ENCODE peak calls at places on chromosome 3, in four cellular contexts. Y is AG04450, O is mesothelial cell of epicardium, P is omental fat pad. C is an unnamed sample.
A peak's percentile ranks its signal among the peaks of the same experiment; 100 is the strongest.

GRCh38 chr3:180974286-180974685 is 15.2 kb downstream of the DNAJC19 start:
- DNase-seq in Y (no peak), O (no peak), P (no peak), C (no peak)

GRCh38 chr3:55579499-55579898 is 92.4 kb upstream of the WNT5A start:
- DNase-seq in Y (peak; percentile 59), O (no peak), P (no peak), C (no peak)

GRCh38 chr3:172557515-172558220 is 34.4 kb upstream of the TNFSF10 start:
- DNase-seq in Y (no peak), O (no peak), P (no peak), C (peak; percentile 48)

GRCh38 chr3:56782215-56782614 is 19.5 kb downstream of the ARHGEF3 start:
- DNase-seq in Y (no peak), O (no peak), P (no peak), C (no peak)

GRCh38 chr3:127738192-127738840 is 65.6 kb downstream of the ABTB1 start:
- DNase-seq in Y (no peak), O (no peak), P (no peak), C (no peak)

GRCh38 chr3:129503387-129504010 is 24.9 kb upstream of the RHO start:
- DNase-seq in Y (no peak), O (no peak), P (no peak), C (no peak)

GRCh38 chr3:154864947-154865346 is 215.2 kb upstream of the MME start:
- DNase-seq in Y (no peak), O (no peak), P (no peak), C (peak; percentile 30)

GRCh38 chr3:46449755-46450552 is 14.8 kb downstream of the LTF start:
- DNase-seq in Y (no peak), O (no peak), P (no peak), C (no peak)

DNA sequence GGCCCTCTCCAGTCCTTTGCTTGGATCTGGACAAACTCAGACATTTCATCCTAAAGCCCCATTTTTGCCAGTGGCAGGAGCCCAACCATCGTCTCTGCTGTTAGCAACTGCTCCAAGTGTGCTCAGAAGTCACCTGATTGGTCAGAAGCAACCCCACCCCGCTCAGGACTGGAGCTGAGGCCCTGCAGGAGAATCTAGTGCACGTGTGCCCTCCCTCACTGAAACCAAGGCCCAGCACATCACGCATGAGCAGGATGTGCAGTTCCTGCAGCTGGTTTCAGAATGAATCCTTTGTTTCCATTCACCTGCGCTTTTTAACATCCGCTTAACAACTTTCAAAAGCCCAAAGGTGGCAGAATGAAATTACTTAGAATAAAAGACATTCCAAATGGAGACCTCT is 81.2 kb downstream of the SRGAP3 start:
- DNase-seq in Y (no peak), O (no peak), P (no peak), C (no peak)
- TF ChIP-seq CTCF in Y (no peak), O (no peak), P (no peak), C (no peak)

DNA sequence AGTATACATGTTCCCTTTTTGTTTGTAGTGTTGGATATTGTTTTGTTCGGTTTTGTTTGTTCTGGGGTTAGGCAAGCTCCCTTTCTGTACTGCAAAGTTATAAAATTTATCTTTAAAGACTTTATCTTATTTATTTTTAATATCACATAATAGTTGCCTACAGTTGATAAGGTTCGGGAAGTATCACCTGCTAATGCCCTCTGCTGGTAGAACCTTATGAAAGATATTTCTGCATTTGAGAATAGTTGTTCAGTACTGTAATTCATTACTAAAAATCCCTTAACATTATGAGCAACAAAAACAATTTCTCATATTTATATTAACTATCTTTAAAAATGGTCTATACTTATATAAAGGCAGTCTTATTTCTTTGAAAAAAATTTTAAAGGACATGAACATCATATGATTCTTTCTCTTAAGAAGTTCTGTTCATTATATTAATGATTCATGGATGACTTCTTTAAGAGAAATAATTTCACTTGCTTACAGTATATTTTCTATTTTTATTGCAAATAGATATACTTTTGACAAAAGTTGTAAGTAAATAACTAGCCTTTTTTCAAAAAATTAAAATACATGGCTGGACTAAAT is 1126.8 kb downstream of the SI start:
- DNase-seq in Y (no peak), O (no peak), P (no peak), C (no peak)
- TF ChIP-seq CTCF in Y (no peak), O (peak; percentile 53), P (no peak), C (peak; percentile 13)

GRCh38 chr3:44198957-44199269 is 42.8 kb upstream of the TOPAZ1 start:
- DNase-seq in Y (no peak), O (no peak), P (no peak), C (no peak)
- TF ChIP-seq CTCF in Y (no peak), O (no peak), P (no peak), C (no peak)

GRCh38 chr3:177524742-177525141 is 327.5 kb upstream of the TBL1XR1 start:
- DNase-seq in Y (no peak), O (no peak), P (no peak), C (no peak)
- TF ChIP-seq CTCF in Y (no peak), O (no peak), P (no peak), C (no peak)

GRCh38 chr3:133926736-133927542 is 31.3 kb upstream of the RAB6B start:
- DNase-seq in Y (no peak), O (no peak), P (no peak), C (no peak)
- TF ChIP-seq CTCF in Y (peak; percentile 16), O (no peak), P (no peak), C (no peak)

GRCh38 chr3:190532626-190533155 is 18.8 kb downstream of the IL1RAP start:
- DNase-seq in Y (no peak), O (no peak), P (no peak), C (no peak)

GRCh38 chr3:190531406-190531805 is 17.5 kb downstream of the IL1RAP start:
- DNase-seq in Y (no peak), O (no peak), P (no peak), C (no peak)

GRCh38 chr3:190534386-190534785 is 20.5 kb downstream of the IL1RAP start:
- DNase-seq in Y (no peak), O (no peak), P (no peak), C (no peak)

GRCh38 chr3:190534986-190535385 is 21.1 kb downstream of the IL1RAP start:
- DNase-seq in Y (no peak), O (no peak), P (no peak), C (no peak)

DNA sequence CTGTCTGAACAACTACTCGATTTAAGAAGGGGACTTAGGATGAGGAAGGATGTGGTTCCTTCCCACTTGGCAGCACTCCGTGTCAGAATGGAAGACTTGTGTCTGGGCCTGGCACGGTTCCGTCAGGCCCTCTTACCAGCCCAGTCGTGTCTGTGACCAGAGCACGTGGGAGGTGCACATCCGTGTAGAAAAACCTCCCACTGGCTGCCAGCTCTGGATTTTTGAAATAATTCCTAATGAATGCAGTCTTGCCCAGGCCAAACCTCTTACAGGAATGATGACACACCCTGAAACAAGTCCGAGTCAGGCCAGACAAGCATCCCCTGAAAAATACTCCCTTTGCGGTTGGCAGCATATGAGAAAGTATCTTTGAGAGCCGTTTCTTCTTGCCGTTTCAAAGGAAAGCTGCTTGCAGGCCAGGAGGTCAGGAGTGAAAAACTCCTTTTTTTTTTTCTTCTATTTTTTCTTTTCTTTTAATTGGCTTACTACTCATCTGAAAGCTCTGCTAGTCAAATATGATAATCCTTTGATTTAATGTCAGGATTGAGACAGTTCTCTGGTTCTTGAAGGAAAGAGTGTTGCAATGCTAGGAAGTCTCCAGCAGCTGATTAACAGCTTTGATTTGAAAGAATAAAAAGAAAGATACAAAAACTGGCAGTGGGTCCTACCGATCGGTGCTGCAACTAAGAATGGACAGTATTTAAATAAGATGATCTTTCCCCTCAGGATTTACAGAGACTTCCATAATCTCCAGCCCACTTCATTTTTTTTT is 19.8 kb downstream of the IL1RAP start:
- DNase-seq in Y (peak; percentile 78), O (no peak), P (peak; percentile 30), C (peak; percentile 91)
- TF ChIP-seq CTCF in Y (no peak), O (no peak), P (no peak), C (no peak)

DNA sequence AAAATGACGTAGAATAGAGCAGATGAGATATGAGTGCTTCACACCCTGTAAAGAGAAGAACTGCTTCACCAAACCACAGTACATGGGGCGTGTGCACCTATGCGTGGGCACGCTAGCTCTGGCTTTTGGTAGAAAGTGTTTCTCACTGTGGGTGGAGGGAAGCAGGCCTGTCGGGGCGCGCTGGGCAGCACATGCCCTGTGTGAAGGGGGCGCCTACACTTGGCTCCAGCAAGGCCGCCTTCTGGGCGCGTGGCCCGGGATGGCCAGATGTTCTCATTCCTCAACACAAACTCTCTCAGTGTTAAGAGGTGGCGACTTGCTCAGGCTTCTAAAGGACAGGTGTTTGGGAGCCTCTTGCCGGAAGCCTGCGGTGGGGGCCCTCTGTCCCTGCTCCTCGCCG is 90.0 kb downstream of the FBLN2 start:
- DNase-seq in Y (no peak), O (no peak), P (no peak), C (no peak)
- TF ChIP-seq CTCF in Y (no peak), O (no peak), P (no peak), C (no peak)

GRCh38 chr3:159112724-159113123 is 310.9 kb downstream of the MFSD1 start:
- DNase-seq in Y (no peak), O (no peak), P (no peak), C (no peak)
- TF ChIP-seq CTCF in Y (no peak), O (no peak), P (no peak), C (no peak)